ENCODE peak calls at places on chromosomes 3 and 15, in eight cellular contexts. T is MM.1S, Q is pancreas, Z is WERI-Rb-1, P is IMR-90, G is upper lobe of right lung, Y is neural progenitor cell, J is upper lobe of left lung. U is an unnamed sample. For H3K27me3, the result is how much of the 10 kb centered on the place peaks cover.

GRCh38 chr3:105417538-105418289 is 51.0 kb downstream of the ALCAM start:
- DNase-seq in T (no peak), Z (no peak), J (no peak), Y (no peak), Q (no peak), G (no peak), P (peak), U (no peak)

GRCh38 chr15:89179966-89180875 is 41.2 kb downstream of the RLBP1 start:
- DNase-seq in J (no peak), T (no peak), Y (no peak), Q (no peak), Z (no peak), P (peak), G (no peak), U (no peak)

GRCh38 chr3:10162147-10162546 is 2.6 kb upstream of the IRAK2 start:
- DNase-seq in J (no peak), T (no peak), G (no peak), Y (no peak), Z (no peak), P (no peak), Q (no peak), U (no peak)

GRCh38 chr15:65083262-65083701 is 6.7 kb downstream of the KBTBD13 start:
- DNase-seq in Z (peak), J (no peak), T (no peak), Q (no peak), Y (peak), G (peak), P (peak), U (no peak)

GRCh38 chr3:14492948-14493881 is 46.9 kb downstream of the GRIP2 start:
- DNase-seq in G (peak), Q (no peak), Y (no peak), T (no peak), Z (no peak), J (no peak), P (no peak), U (no peak)

GRCh38 chr3:186870421-186871201 is 28.1 kb downstream of the ADIPOQ start:
- DNase-seq in G (no peak), Y (no peak), T (no peak), Z (no peak), Q (no peak), P (no peak), J (no peak), U (no peak)

GRCh38 chr15:60795471-60795870 is 316.5 kb upstream of the ICE2 start:
- DNase-seq in G (no peak), T (no peak), Q (no peak), Y (no peak), J (no peak), Z (no peak), P (no peak), U (no peak)

GRCh38 chr3:131303848-131304247 is 77.7 kb upstream of the NUDT16 start:
- DNase-seq in P (peak), Q (no peak), Z (no peak), Y (no peak), T (no peak), G (no peak), J (no peak), U (no peak)

GRCh38 chr3:119609301-119609700 is 11.6 kb downstream of the PLA1A start:
- DNase-seq in P (no peak), Z (no peak), T (no peak), G (no peak), Q (no peak), J (no peak), Y (no peak), U (no peak)

GRCh38 chr3:127711021-127711420 is 38.3 kb downstream of the ABTB1 start:
- DNase-seq in Z (no peak), T (no peak), Y (no peak), G (no peak), J (no peak), Q (no peak), P (no peak), U (no peak)

GRCh38 chr3:134155456-134155855 is 95.2 kb downstream of the RYK start:
- DNase-seq in Q (no peak), J (no peak), Z (no peak), T (no peak), G (no peak), Y (no peak), P (no peak), U (no peak)

DNA sequence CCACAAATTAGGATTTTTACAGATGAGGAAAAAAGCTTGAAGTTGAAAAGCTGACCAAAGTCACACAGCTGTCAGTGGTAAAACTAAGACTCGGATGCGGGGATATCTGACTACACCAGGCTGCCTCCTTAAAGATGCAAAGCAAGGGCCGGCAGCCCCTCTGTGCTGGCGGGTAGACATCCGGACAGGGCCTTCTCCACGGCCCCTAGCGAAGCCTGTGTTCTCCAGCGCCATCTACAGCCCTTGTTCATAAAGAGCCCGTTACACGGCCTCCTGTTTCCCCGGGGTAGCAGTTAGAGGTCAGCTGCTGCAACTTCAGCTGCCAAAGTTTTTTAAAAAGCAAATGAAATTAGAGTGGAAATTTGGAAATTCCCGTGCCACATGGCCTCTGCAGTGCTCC is 383.0 kb downstream of the TBL1XR1 start:
- DNase-seq in P (peak), T (no peak), J (peak), Y (peak), Q (peak), Z (peak), G (no peak), U (no peak)
- TF ChIP-seq CTCF in P (peak), T (peak), J (no peak), Y (peak), Q (peak), Z (peak), G (peak), U (no peak)

DNA sequence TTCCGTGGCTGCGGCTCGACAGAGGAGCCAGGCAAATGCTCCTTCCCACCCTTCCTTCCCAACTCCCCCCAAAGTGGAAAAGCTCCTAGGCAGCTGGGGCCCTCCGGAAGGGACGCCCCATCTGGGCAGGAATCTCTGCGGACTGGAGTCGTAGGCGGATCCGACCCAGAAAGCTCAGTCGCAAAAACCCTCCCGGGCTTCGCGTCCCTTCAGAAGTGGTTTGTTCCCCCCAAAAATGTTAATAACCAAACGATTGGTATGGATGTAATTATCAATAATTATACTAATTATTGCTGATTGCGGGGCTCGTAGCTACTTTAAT is 3.8 kb downstream of the RNU6-1 start:
- DNase-seq in Y (peak), J (no peak), P (no peak), T (no peak), Q (no peak), Z (no peak), G (no peak), U (no peak)
- H3K27ac ChIP-seq in Y (no peak), J (no peak), P (no peak), T (no peak), Q (no peak), Z (no peak), G (no peak), U (no peak)

GRCh38 chr15:96052154-96052553 is 278.3 kb upstream of the NR2F2 start:
- DNase-seq in P (no peak), Y (no peak), J (no peak), Z (no peak), T (no peak), Q (no peak), G (no peak), U (no peak)

GRCh38 chr15:96054029-96054428 is 276.5 kb upstream of the NR2F2 start:
- DNase-seq in G (no peak), Z (no peak), Q (no peak), P (no peak), J (no peak), Y (no peak), T (no peak), U (no peak)

GRCh38 chr15:96051598-96051997 is 278.9 kb upstream of the NR2F2 start:
- DNase-seq in G (no peak), T (no peak), Z (no peak), Y (no peak), Q (no peak), P (no peak), J (no peak), U (no peak)

GRCh38 chr15:96053039-96054021 is 277.2 kb upstream of the NR2F2 start:
- DNase-seq in Z (no peak), J (peak), Q (peak), G (peak), Y (peak), T (peak), P (no peak), U (no peak)

GRCh38 chr15:96052572-96053038 is 277.9 kb upstream of the NR2F2 start:
- DNase-seq in G (no peak), Q (no peak), P (no peak), Y (peak), T (no peak), J (no peak), Z (no peak), U (no peak)
- H3K27me3 ChIP-seq in G (under half), Q (under half), P (under half), Y (under half), T (under half), J (under half), Z (under half), U (under half)

GRCh38 chr3:39065197-39065596 is 13.4 kb downstream of the WDR48 start:
- DNase-seq in J (no peak), T (peak), G (no peak), Z (peak), Q (no peak), Y (peak), P (peak), U (no peak)
- TF ChIP-seq CTCF in J (no peak), T (peak), G (no peak), Z (peak), Q (no peak), Y (peak), P (peak), U (peak)

GRCh38 chr3:57545636-57546268 is 1.6 kb upstream of the DNAH12 start:
- DNase-seq in Y (peak), Z (no peak), P (no peak), Q (no peak), G (no peak), T (no peak), J (no peak), U (no peak)

GRCh38 chr3:57538465-57538864 is 5.7 kb downstream of the DNAH12 start:
- DNase-seq in T (no peak), Y (no peak), Q (no peak), G (no peak), Z (no peak), P (no peak), J (no peak), U (no peak)

GRCh38 chr3:57546616-57547015 is 2.5 kb upstream of the DNAH12 start:
- DNase-seq in Q (no peak), Z (peak), T (no peak), P (no peak), J (no peak), Y (peak), G (no peak), U (no peak)

DNA sequence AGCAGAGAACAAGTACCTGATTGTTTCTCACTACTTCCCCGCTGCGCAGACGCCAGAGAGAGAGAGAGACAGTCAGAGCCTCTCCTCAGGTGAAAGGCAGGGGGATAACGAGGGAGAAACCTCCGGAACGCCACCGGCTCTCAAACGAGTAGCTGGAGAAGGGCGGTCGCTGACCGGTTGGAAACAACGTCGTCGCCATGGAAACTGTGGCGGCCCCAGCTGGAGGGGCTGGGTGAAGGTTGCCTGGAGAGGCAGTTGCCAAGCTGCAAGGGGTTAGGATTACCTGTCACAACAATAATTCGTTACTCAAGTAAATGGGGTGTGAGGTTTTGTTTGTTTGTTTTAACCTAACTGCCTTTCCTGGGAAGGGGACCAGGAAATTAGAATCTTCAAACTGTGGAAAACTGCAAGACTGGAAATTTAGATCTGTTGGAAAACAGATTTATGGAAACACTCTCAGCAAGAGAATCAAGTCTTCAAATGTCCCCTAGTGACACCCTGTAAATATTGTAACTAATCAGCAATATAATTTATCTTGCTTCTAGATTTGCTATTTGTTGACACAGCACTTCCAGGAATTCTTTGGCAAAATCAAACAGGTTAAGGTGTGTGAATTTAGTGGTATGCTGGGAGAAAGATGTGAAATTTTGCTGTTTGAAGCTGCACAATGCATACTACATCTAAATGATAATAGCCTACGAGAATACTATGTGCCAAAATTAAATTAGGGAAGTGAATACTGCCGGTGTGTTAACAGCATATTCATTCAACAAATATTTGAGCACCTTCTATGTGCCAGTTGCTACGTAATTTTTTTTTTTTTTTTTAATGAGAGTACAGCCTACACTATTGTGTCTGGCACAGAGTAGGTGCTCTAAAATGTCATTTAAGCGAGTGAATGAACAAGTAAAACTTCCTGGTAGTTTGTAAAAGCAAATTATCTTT is at the start of gene DNAH12:
- DNase-seq in Q (peak), P (no peak), Z (peak), G (peak), Y (peak), J (peak), T (no peak), U (no peak)
- H3K27ac ChIP-seq in Q (peak), P (no peak), Z (no peak), G (no peak), Y (no peak), J (no peak), T (no peak), U (no peak)

GRCh38 chr3:150889105-150889504 is 16.1 kb downstream of the MINDY4B start:
- DNase-seq in G (no peak), T (no peak), P (no peak), J (no peak), Y (no peak), Q (no peak), Z (no peak), U (no peak)
- H3K27me3 ChIP-seq in G (under half), T (under half), P (under half), J (under half), Y (under half), Q (under half), Z (half or more), U (under half)